ENCODE peak calls at places on chromosomes 11 and 22, in four cellular contexts. J is spleen, Y is neural progenitor cell, W is tibial artery. C is an unnamed sample. For H3K4me1, the result is how much of the 10 kb centered on the place peaks cover.

GRCh38 chr11:109306322-109306721 is 115.7 kb upstream of the C11orf87 start:
- DNase-seq in J (no peak), Y (no peak), W (no peak), C (no peak)

GRCh38 chr11:45811109-45811435 is 6.1 kb downstream of the SLC35C1 start:
- DNase-seq in J (no peak), Y (no peak), W (no peak), C (no peak)

GRCh38 chr22:22207845-22208564 is 36.6 kb upstream of the VPREB1 start:
- DNase-seq in J (peak), Y (peak), W (no peak), C (peak)

GRCh38 chr11:64248578-64248977 is 1.8 kb upstream of the PPP1R14B start:
- DNase-seq in J (no peak), Y (peak), W (no peak), C (no peak)

GRCh38 chr11:60924906-60925684 is 835 bp downstream of the TMEM132A start:
- DNase-seq in J (peak), Y (peak), W (no peak), C (no peak)

GRCh38 chr11:19072464-19072863 is 11.9 kb upstream of the MRGPRX2 start:
- DNase-seq in J (no peak), Y (no peak), W (no peak), C (no peak)

GRCh38 chr11:70504246-70505020 is 106.1 kb downstream of the CTTN start:
- DNase-seq in J (peak), Y (no peak), W (no peak), C (peak)

GRCh38 chr11:59463176-59463575 is 6.4 kb downstream of the OR4D6 start:
- DNase-seq in J (no peak), Y (no peak), W (no peak), C (no peak)

GRCh38 chr22:23067023-23067650 is 3.2 kb upstream of the GNAZ start:
- DNase-seq in J (peak), Y (no peak), W (peak), C (peak)

GRCh38 chr11:8289426-8290047 is 25.9 kb upstream of the LMO1 start:
- DNase-seq in J (peak), Y (peak), W (peak), C (peak)

GRCh38 chr22:44159230-44159629 is 21.5 kb upstream of the PARVG start:
- DNase-seq in J (peak), Y (no peak), W (no peak), C (no peak)

GRCh38 chr22:47995718-47996117 is 1233.3 kb downstream of the TBC1D22A start:
- DNase-seq in J (peak), Y (no peak), W (no peak), C (no peak)

GRCh38 chr22:23159287-23159622 is 14.0 kb downstream of the RAB36 start:
- DNase-seq in J (peak), Y (no peak), W (no peak), C (no peak)

GRCh38 chr11:10592331-10592730 is 23.9 kb upstream of the LYVE1 start:
- DNase-seq in J (no peak), Y (no peak), W (no peak), C (no peak)

GRCh38 chr11:83105167-83105566 is 33.5 kb upstream of the RAB30 start:
- DNase-seq in J (no peak), Y (no peak), W (no peak), C (no peak)

GRCh38 chr22:28841111-28841510 is 40.7 kb upstream of the XBP1 start:
- DNase-seq in J (no peak), Y (no peak), W (no peak), C (no peak)

GRCh38 chr11:64058494-64058893 is 22.8 kb downstream of the FLRT1 start:
- DNase-seq in J (peak), Y (no peak), W (no peak), C (no peak)

GRCh38 chr11:65353376-65353775 is 1.2 kb upstream of the TIGD3 start:
- DNase-seq in J (no peak), Y (no peak), W (no peak), C (no peak)

GRCh38 chr11:66336234-66337102 is at the start of gene RIN1:
- DNase-seq in J (peak), Y (peak), W (no peak), C (peak)

GRCh38 chr11:106656646-106657045 is 361.6 kb downstream of the GUCY1A2 start:
- DNase-seq in J (no peak), Y (no peak), W (no peak), C (no peak)

GRCh38 chr11:45270946-45271345 is 15.2 kb downstream of the SYT13 start:
- DNase-seq in J (no peak), Y (no peak), W (no peak), C (no peak)

GRCh38 chr22:49517211-49517610 is 310.5 kb downstream of the BRD1 start:
- DNase-seq in J (no peak), Y (no peak), W (no peak), C (no peak)

GRCh38 chr11:6203327-6203726 is 2.0 kb upstream of the C11orf42 start:
- DNase-seq in J (no peak), Y (no peak), W (no peak), C (no peak)

GRCh38 chr22:35037089-35037488 is 28.9 kb upstream of the ISX start:
- DNase-seq in J (no peak), Y (peak), W (no peak), C (no peak)

GRCh38 chr22:22802346-22802970 is 85.2 kb upstream of the IGLL5 start:
- DNase-seq in J (no peak), Y (peak), W (peak), C (no peak)

GRCh38 chr11:119615003-119615878 is 113.8 kb downstream of the NECTIN1 start:
- DNase-seq in J (no peak), Y (no peak), W (no peak), C (no peak)

GRCh38 chr22:50186789-50187523 is 1.2 kb downstream of the TRABD start:
- DNase-seq in J (peak), Y (peak), W (no peak), C (no peak)

GRCh38 chr11:112355726-112356125 is 95.1 kb upstream of the PLET1 start:
- DNase-seq in J (no peak), Y (peak), W (no peak), C (no peak)

DNA sequence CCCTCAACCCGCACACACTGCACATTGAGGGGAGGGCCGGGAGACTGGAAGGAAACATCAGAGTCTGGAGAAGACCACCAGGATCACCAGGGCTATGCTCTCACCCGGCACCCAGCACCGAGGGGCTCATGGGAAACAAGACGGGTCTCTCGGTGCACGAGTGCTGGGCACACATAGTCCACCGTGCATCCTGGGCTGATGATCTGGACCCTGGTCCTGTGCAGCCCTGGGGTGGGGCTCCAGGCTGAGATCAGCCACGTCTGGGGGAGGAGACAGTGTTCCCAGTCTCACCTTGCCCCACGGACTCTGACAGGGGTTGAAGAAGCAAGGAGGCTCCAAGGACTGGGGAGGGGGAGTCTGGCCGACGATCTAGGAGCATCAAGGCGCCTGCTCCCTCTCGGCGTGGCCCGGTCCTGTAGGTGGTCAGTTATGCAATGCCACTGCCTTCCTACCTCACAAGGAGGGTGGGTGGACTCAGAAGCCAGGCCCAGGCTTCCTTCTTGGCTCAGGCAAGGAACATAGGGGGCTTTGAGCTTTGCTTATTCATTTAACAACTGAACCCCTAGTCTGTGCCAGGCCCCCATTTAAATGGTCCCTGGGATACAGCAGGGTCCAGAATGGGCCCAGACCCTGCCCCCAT is 11.4 kb upstream of the CD81 start:
- DNase-seq in J (peak), Y (no peak), W (no peak), C (no peak)
- H3K4me3 ChIP-seq in J (no peak), Y (no peak), W (peak), C (no peak)

DNA sequence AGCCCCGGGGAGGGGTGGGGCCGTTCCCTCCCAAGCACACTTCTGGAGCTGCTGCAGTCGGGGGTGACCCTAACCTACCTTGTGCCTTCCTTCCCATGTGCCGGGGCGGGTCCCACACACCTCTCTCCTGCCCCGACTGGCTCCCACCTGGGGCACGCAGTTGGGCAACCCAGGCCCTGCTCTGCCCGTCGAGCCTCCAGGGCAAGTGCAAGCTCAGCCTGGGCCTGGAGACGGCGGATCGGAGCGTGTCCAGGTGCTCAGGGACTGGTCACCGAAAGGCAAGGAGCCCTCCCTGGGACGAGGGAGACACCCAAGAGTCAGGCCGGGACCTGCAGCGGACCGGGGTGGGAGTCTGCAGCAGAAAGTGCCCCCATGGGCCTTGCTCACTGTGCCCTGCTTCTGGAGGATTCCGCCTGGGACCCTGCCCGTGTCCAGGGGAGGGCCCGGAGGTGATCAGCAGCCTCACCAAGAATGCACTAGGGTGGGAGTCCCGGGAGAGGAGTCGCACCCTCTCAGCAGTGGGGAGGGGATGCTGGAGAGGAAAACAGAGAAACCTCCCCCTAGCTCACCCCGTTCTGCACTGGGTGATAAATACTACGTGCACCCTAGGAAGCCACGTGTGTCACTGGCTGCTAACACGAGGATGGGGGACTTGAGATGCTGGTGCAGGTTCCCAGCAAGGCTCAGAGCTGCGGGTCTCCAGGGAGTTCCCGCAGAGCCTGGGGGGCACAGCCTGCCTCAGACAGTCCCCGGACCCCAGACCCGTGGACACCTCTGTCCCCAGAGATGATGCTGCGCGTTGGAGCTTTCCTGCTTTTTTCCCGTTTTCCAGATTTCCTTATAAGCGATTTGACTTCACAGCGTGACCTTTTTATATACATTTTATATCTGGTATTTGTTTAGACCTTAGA is 5.2 kb upstream of the GATD1 start:
- DNase-seq in J (no peak), Y (no peak), W (no peak), C (no peak)
- H3K27ac ChIP-seq in J (no peak), Y (no peak), W (no peak), C (no peak)

DNA sequence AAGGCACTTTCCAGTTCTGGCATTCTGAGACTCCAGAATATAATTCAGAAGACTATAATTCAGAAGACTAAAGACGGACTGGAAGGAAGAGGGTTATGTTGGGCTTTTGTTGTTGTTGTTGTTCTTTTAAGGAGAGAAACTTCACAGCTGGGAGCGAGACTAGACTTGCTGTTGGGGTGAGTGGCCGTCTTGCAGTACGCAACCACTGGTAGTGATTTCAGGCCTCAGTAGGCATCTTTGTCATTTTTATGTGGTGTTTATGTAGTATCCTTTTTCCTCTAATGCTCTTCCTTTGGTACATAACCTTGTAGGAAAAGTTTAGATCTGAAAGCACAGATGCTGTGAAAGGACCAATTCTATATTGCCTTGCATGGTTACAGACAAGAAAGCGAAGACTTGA is 107.7 kb downstream of the ATXN10 start:
- DNase-seq in J (no peak), Y (no peak), W (no peak), C (no peak)
- H3K4me1 ChIP-seq in J (under half), Y (under half), W (under half), C (under half)

DNA sequence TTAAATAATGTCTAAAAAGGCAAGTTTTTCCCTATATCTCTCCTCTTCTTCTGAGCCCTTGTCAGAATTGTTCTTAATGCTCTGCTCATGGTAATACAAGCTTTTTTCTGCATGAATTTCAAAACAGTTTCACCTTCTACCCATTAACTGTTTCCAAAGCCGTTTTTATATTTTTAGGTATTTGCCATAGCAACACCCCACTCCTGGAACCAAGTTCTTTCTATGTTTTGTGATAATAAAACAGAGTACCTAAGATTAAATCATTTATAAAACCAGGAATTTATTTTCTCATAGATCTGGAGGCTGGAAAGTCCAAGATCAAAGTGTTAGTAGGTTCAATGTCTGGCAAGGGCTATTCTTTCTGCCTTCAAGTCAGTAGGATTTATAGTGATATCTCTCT is 497.4 kb downstream of the ETS1 start:
- DNase-seq in J (no peak), Y (no peak), W (no peak), C (no peak)
- H3K4me3 ChIP-seq in J (no peak), Y (no peak), W (no peak), C (no peak)

GRCh38 chr22:25748140-25748539 is 6.2 kb downstream of the MYO18B start:
- DNase-seq in J (no peak), Y (no peak), W (no peak), C (no peak)
- H3K27ac ChIP-seq in J (peak), Y (no peak), W (peak), C (peak)

GRCh38 chr11:114090225-114090624 is 30.7 kb downstream of the ZBTB16 start:
- DNase-seq in J (no peak), Y (no peak), W (no peak), C (no peak)

GRCh38 chr11:114092478-114092877 is 33.0 kb downstream of the ZBTB16 start:
- DNase-seq in J (no peak), Y (no peak), W (no peak), C (no peak)

GRCh38 chr11:114090976-114091375 is 31.5 kb downstream of the ZBTB16 start:
- DNase-seq in J (no peak), Y (no peak), W (no peak), C (no peak)

GRCh38 chr11:114092953-114093352 is 33.4 kb downstream of the ZBTB16 start:
- DNase-seq in J (no peak), Y (peak), W (no peak), C (no peak)

GRCh38 chr11:114091791-114092397 is 32.4 kb downstream of the ZBTB16 start:
- DNase-seq in J (no peak), Y (peak), W (no peak), C (no peak)
- H3K4me1 ChIP-seq in J (under half), Y (half or more), W (half or more), C (under half)

GRCh38 chr11:116929393-116930090 is 92.1 kb upstream of the APOA1 start:
- DNase-seq in J (no peak), Y (no peak), W (no peak), C (no peak)
- H3K4me3 ChIP-seq in J (peak), Y (no peak), W (peak), C (no peak)